ENCODE peak calls at places on chromosome 17, in ten cellular contexts. V is Peyer's patch, P is cardiac muscle cell, F is OCI-LY7, H is thoracic aorta, T is psoas muscle, S is hepatocyte, R is ascending aorta, O is PC-9, D is prostate gland. C is an unnamed sample. For H3K4me1, the result is how much of the 10 kb centered on the place peaks cover.

GRCh38 chr17:15354256-15354655 is 12.9 kb upstream of the TEKT3 start:
- DNase-seq in F (no peak), P (no peak), D (no peak), T (no peak), R (no peak), H (no peak), V (no peak), O (no peak), S (no peak), C (no peak)

GRCh38 chr17:34305061-34305460 is 14.2 kb upstream of the CCL8 start:
- DNase-seq in R (no peak), F (no peak), P (no peak), H (no peak), S (no peak), T (no peak), D (no peak), V (no peak), O (no peak), C (no peak)

GRCh38 chr17:12734852-12735430 is 54.4 kb upstream of the ARHGAP44 start:
- DNase-seq in D (no peak), T (peak), P (peak), F (no peak), V (no peak), O (no peak), H (no peak), S (peak), R (peak), C (no peak)

GRCh38 chr17:7854851-7855642 is at the start of gene TMEM88:
- DNase-seq in T (no peak), D (no peak), O (no peak), S (peak), V (no peak), F (no peak), P (peak), H (no peak), R (no peak), C (no peak)

GRCh38 chr17:45355087-45355486 is 38.3 kb upstream of the MAP3K14 start:
- DNase-seq in H (no peak), O (peak), V (no peak), F (no peak), D (no peak), S (peak), P (no peak), T (no peak), R (peak), C (no peak)

GRCh38 chr17:75238684-75239191 is 22.7 kb downstream of the GGA3 start:
- DNase-seq in T (peak), S (peak), V (peak), F (peak), D (peak), P (peak), R (no peak), H (no peak), O (peak), C (peak)

GRCh38 chr17:15171433-15172047 is 93.6 kb downstream of the PMP22 start:
- DNase-seq in V (no peak), D (peak), O (no peak), F (peak), H (no peak), T (peak), R (peak), S (peak), P (peak), C (peak)

GRCh38 chr17:63140255-63140654 is 174.2 kb downstream of the TANC2 start:
- DNase-seq in T (no peak), R (no peak), S (no peak), H (no peak), V (no peak), F (no peak), P (no peak), O (no peak), D (no peak), C (no peak)

GRCh38 chr17:33520404-33521032 is 227.4 kb upstream of the ASIC2 start:
- DNase-seq in H (no peak), O (no peak), S (peak), F (peak), T (peak), P (peak), D (peak), V (no peak), R (no peak), C (peak)

GRCh38 chr17:17780941-17781590 is 55.7 kb downstream of the SREBF1 start:
- DNase-seq in R (peak), H (no peak), F (no peak), O (peak), D (no peak), P (peak), V (no peak), S (peak), T (peak), C (peak)

GRCh38 chr17:63946440-63947363 is 14.6 kb upstream of the CD79B start:
- DNase-seq in T (no peak), R (no peak), D (peak), V (peak), H (no peak), P (peak), F (peak), O (no peak), S (peak), C (peak)

GRCh38 chr17:28811594-28812135 is 30.9 kb downstream of the FAM222B start:
- DNase-seq in T (no peak), D (peak), O (peak), P (no peak), F (peak), V (no peak), R (no peak), H (no peak), S (peak), C (peak)

GRCh38 chr17:32877164-32877764 is 340 bp upstream of the MYO1D start:
- DNase-seq in T (peak), H (peak), S (peak), P (peak), D (peak), R (peak), V (peak), O (peak), F (peak), C (peak)

GRCh38 chr17:27873746-27874145 is 19.4 kb downstream of the LYRM9 start:
- DNase-seq in R (no peak), V (no peak), P (no peak), F (no peak), D (peak), S (no peak), H (no peak), T (no peak), O (peak), C (no peak)

GRCh38 chr17:78541488-78542237 is 35.5 kb downstream of the DNAH17 start:
- DNase-seq in S (no peak), P (no peak), V (no peak), H (no peak), R (no peak), F (no peak), T (no peak), D (no peak), O (peak), C (no peak)

GRCh38 chr17:4006745-4007211 is 42.5 kb upstream of the ATP2A3 start:
- DNase-seq in D (no peak), R (peak), S (peak), T (no peak), P (peak), H (no peak), O (no peak), V (no peak), F (no peak), C (no peak)

GRCh38 chr17:39759204-39759603 is 21.5 kb downstream of the GRB7 start:
- DNase-seq in T (no peak), H (no peak), F (peak), V (no peak), D (no peak), P (no peak), S (no peak), O (no peak), R (no peak), C (no peak)

GRCh38 chr17:16818340-16818739 is 128.3 kb downstream of the CCDC144A start:
- DNase-seq in R (no peak), O (no peak), H (no peak), T (no peak), F (no peak), P (no peak), V (no peak), D (no peak), S (no peak), C (no peak)

GRCh38 chr17:11990363-11990983 is 6.8 kb downstream of the ZNF18 start:
- DNase-seq in D (no peak), H (no peak), P (no peak), R (no peak), V (no peak), O (no peak), T (no peak), S (no peak), F (no peak), C (no peak)

GRCh38 chr17:81366648-81367047 is 28.6 kb upstream of the BAHCC1 start:
- DNase-seq in S (no peak), O (no peak), P (no peak), F (no peak), D (no peak), V (no peak), H (no peak), R (no peak), T (no peak), C (no peak)

GRCh38 chr17:81364278-81365147 is 30.7 kb upstream of the BAHCC1 start:
- DNase-seq in D (no peak), P (no peak), F (no peak), T (no peak), S (no peak), R (no peak), O (no peak), V (no peak), H (no peak), C (no peak)

GRCh38 chr17:81365601-81366585 is 29.4 kb upstream of the BAHCC1 start:
- DNase-seq in S (peak), D (peak), F (peak), V (no peak), P (no peak), H (no peak), R (peak), O (peak), T (no peak), C (no peak)

GRCh38 chr17:81367171-81367570 is 28.1 kb upstream of the BAHCC1 start:
- DNase-seq in V (no peak), R (no peak), H (no peak), F (no peak), O (no peak), D (no peak), T (no peak), P (no peak), S (no peak), C (no peak)

GRCh38 chr17:81365148-81365600 is 30.1 kb upstream of the BAHCC1 start:
- DNase-seq in R (peak), O (peak), F (no peak), T (peak), D (peak), H (no peak), P (peak), V (no peak), S (peak), C (no peak)
- H3K4me3 ChIP-seq in R (peak), O (peak), F (no peak), T (peak), D (peak), H (peak), P (no peak), V (no peak), S (no peak), C (no peak)

DNA sequence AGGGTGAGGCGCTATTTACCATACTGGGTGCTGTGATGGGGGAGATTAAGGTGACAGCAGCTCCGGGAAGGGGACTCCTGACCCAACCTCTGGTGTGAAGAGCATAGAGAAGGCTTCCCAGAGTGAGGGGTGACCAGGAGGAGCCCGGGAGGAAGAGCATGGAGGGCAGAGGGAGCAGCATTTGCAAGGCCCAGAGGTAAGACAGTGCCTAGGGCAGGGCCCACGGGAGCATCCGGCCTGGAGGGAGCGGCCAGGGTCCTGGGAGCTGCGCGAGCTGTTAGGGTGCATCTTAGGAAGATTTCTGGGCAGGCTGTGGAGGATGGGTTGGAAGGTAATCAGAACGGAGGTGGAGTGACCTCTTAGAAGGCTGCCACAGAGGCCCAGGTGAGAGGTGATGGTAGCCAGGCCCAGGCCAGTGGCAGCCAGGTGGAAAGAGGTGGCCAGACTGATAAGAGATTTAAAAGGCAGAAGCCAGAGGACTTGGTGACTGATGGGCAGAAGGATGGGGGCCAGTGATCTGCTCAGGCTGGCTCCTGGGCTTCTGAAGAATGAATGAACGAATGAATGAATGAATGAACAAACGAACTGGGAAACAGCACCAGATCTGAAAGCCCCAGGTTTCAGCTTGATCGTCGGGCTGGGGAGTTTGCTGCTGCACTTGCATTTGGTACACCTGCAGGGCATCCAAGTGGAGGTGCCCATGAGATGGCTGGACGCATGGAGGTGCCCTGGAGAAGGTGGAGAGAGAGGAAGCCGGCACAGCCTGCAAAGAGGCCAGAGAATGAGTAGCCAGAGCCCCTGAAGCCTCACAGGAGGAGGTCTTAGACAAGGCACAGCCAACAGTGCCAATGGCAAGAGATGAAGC is 13.0 kb upstream of the TMEM92 start:
- DNase-seq in S (no peak), F (no peak), D (no peak), T (no peak), R (peak), O (peak), P (no peak), H (no peak), V (no peak), C (no peak)
- H3K4me1 ChIP-seq in S (half or more), F (under half), D (under half), T (under half), R (under half), O (under half), P (under half), H (under half), V (under half), C (under half)

GRCh38 chr17:77451894-77452852 is 311.4 kb downstream of the SEC14L1 start:
- DNase-seq in O (no peak), T (peak), S (peak), P (peak), H (no peak), F (peak), D (peak), V (no peak), R (peak), C (no peak)
- H3K4me3 ChIP-seq in O (no peak), T (peak), S (peak), P (peak), H (peak), F (peak), D (peak), V (peak), R (peak), C (no peak)

DNA sequence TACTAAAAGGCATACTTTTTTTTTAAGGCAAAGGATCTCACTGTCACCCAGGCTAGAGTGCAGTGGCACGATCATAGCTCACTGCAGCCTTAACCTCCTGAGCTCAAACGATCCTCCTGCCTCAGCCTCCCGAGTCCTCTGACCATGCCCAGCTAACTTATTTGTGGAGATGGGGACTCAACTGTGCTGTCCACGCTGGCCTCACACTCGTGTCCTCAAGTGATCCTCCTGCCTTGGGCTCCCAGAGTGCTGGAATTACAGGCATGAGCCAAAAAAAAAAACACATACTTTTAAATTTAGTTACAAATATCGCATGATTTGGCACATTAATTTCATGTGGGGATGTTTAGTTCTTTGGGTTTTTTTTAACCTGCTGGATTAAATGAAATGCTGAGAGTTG is 207.7 kb upstream of the CHMP6 start:
- DNase-seq in D (no peak), P (no peak), O (no peak), R (peak), F (no peak), T (no peak), S (no peak), V (no peak), H (no peak), C (no peak)
- H3K4me1 ChIP-seq in D (under half), P (under half), O (under half), R (under half), F (half or more), T (under half), S (under half), V (under half), H (under half), C (under half)

GRCh38 chr17:65039349-65039988 is 17.1 kb downstream of the GNA13 start:
- DNase-seq in T (no peak), O (peak), H (no peak), S (no peak), V (peak), P (no peak), D (no peak), F (peak), R (no peak), C (no peak)
- H3K4me3 ChIP-seq in T (no peak), O (no peak), H (no peak), S (no peak), V (no peak), P (no peak), D (no peak), F (peak), R (no peak), C (no peak)